ENCODE peak calls at places on chromosome 9, in six cellular contexts. One of them, this sample, is unnamed.

GRCh38 chr9:16811987-16812685 is 58.3 kb downstream of the BNC2 start:
- DNase-seq in NCI-H1417: peak
- DNase-seq in stimulated activated CD8-positive, alpha-beta memory T cell treated with anti-CD3 and anti-CD28 coated beads, Interleukin-4, amount 100 ng/mL, for 1 hour: no peak
- DNase-seq in frontal cortex: no peak
- DNase-seq in AG09319: no peak
- DNase-seq in AG08396: no peak
- DNase-seq in this sample: no peak

GRCh38 chr9:21141427-21141882 is at the start of gene IFNW1:
- DNase-seq in AG08396: no peak
- DNase-seq in AG09319: no peak
- DNase-seq in frontal cortex: no peak
- DNase-seq in NCI-H1417: no peak
- DNase-seq in stimulated activated CD8-positive, alpha-beta memory T cell treated with anti-CD3 and anti-CD28 coated beads, Interleukin-4, amount 100 ng/mL, for 1 hour: no peak
- DNase-seq in this sample: no peak

GRCh38 chr9:93255994-93256877 is 72.3 kb downstream of the WNK2 start:
- DNase-seq in AG09319: no peak
- DNase-seq in AG08396: no peak
- DNase-seq in frontal cortex: no peak
- DNase-seq in stimulated activated CD8-positive, alpha-beta memory T cell treated with anti-CD3 and anti-CD28 coated beads, Interleukin-4, amount 100 ng/mL, for 1 hour: no peak
- DNase-seq in NCI-H1417: no peak
- DNase-seq in this sample: no peak

GRCh38 chr9:16870606-16871357 is at the start of gene BNC2:
- DNase-seq in NCI-H1417: peak
- DNase-seq in frontal cortex: peak
- DNase-seq in stimulated activated CD8-positive, alpha-beta memory T cell treated with anti-CD3 and anti-CD28 coated beads, Interleukin-4, amount 100 ng/mL, for 1 hour: no peak
- DNase-seq in AG08396: peak
- DNase-seq in AG09319: no peak
- DNase-seq in this sample: peak

GRCh38 chr9:20848490-20848889 is 164.4 kb downstream of the FOCAD start:
- DNase-seq in AG09319: no peak
- DNase-seq in NCI-H1417: no peak
- DNase-seq in AG08396: no peak
- DNase-seq in stimulated activated CD8-positive, alpha-beta memory T cell treated with anti-CD3 and anti-CD28 coated beads, Interleukin-4, amount 100 ng/mL, for 1 hour: no peak
- DNase-seq in frontal cortex: no peak
- DNase-seq in this sample: no peak

GRCh38 chr9:22342489-22343217 is 104.0 kb upstream of the DMRTA1 start:
- DNase-seq in AG09319: no peak
- DNase-seq in frontal cortex: no peak
- DNase-seq in stimulated activated CD8-positive, alpha-beta memory T cell treated with anti-CD3 and anti-CD28 coated beads, Interleukin-4, amount 100 ng/mL, for 1 hour: no peak
- DNase-seq in NCI-H1417: no peak
- DNase-seq in AG08396: no peak
- DNase-seq in this sample: peak

GRCh38 chr9:114898741-114899140 is 31.6 kb downstream of the TNFSF8 start:
- DNase-seq in AG09319: no peak
- DNase-seq in stimulated activated CD8-positive, alpha-beta memory T cell treated with anti-CD3 and anti-CD28 coated beads, Interleukin-4, amount 100 ng/mL, for 1 hour: peak
- DNase-seq in NCI-H1417: no peak
- DNase-seq in frontal cortex: no peak
- DNase-seq in AG08396: no peak
- DNase-seq in this sample: no peak

GRCh38 chr9:105656131-105656921 is 5.9 kb upstream of the TAL2 start:
- DNase-seq in AG09319: no peak
- DNase-seq in stimulated activated CD8-positive, alpha-beta memory T cell treated with anti-CD3 and anti-CD28 coated beads, Interleukin-4, amount 100 ng/mL, for 1 hour: no peak
- DNase-seq in NCI-H1417: peak
- DNase-seq in frontal cortex: no peak
- DNase-seq in AG08396: peak
- DNase-seq in this sample: no peak

GRCh38 chr9:129316281-129317030 is 138.4 kb upstream of the IER5L start:
- DNase-seq in AG09319: no peak
- DNase-seq in stimulated activated CD8-positive, alpha-beta memory T cell treated with anti-CD3 and anti-CD28 coated beads, Interleukin-4, amount 100 ng/mL, for 1 hour: no peak
- DNase-seq in AG08396: no peak
- DNase-seq in frontal cortex: no peak
- DNase-seq in NCI-H1417: no peak
- DNase-seq in this sample: no peak

GRCh38 chr9:36486454-36486932 is 86.2 kb upstream of the MELK start:
- DNase-seq in frontal cortex: no peak
- DNase-seq in AG09319: no peak
- DNase-seq in NCI-H1417: peak
- DNase-seq in AG08396: peak
- DNase-seq in stimulated activated CD8-positive, alpha-beta memory T cell treated with anti-CD3 and anti-CD28 coated beads, Interleukin-4, amount 100 ng/mL, for 1 hour: no peak
- DNase-seq in this sample: peak

This sample was measured in amniotic stem cell.